ENCODE peak calls at places on chromosomes 13 and 19, in four cellular contexts. One of them, this sample, is unnamed.

GRCh38 chr13:54637377-54637776 is 1608.8 kb downstream of the OLFM4 start:
- DNase-seq in fibroblast of the aortic adventitia: no peak
- DNase-seq in ovary: no peak
- DNase-seq in transverse colon: no peak
- DNase-seq in this sample: no peak

GRCh38 chr19:6707011-6707657 is 13.3 kb downstream of the C3 start:
- DNase-seq in fibroblast of the aortic adventitia: no peak
- DNase-seq in ovary: no peak
- DNase-seq in transverse colon: no peak
- DNase-seq in this sample: peak

GRCh38 chr13:113057084-113057483 is 48.5 kb upstream of the F7 start:
- DNase-seq in fibroblast of the aortic adventitia: no peak
- DNase-seq in ovary: no peak
- DNase-seq in transverse colon: no peak
- DNase-seq in this sample: no peak

GRCh38 chr19:55133639-55134444 is 15.2 kb downstream of the TNNT1 start:
- DNase-seq in fibroblast of the aortic adventitia: no peak
- DNase-seq in ovary: no peak
- DNase-seq in transverse colon: no peak
- DNase-seq in this sample: no peak

GRCh38 chr19:22628401-22628800 is 5.7 kb upstream of the ZNF492 start:
- DNase-seq in fibroblast of the aortic adventitia: no peak
- DNase-seq in ovary: no peak
- DNase-seq in transverse colon: no peak
- DNase-seq in this sample: no peak

GRCh38 chr19:56101746-56102535 is 19.2 kb downstream of the ZNF787 start:
- DNase-seq in fibroblast of the aortic adventitia: no peak
- DNase-seq in ovary: no peak
- DNase-seq in transverse colon: no peak
- DNase-seq in this sample: no peak

GRCh38 chr19:30113182-30113581 is 171.1 kb downstream of the URI1 start:
- DNase-seq in fibroblast of the aortic adventitia: no peak
- DNase-seq in ovary: no peak
- DNase-seq in transverse colon: no peak
- DNase-seq in this sample: no peak

GRCh38 chr13:21675095-21676007 is 4.5 kb downstream of the FGF9 start:
- DNase-seq in fibroblast of the aortic adventitia: no peak
- DNase-seq in ovary: no peak
- DNase-seq in transverse colon: peak
- DNase-seq in this sample: peak

GRCh38 chr19:33471111-33471996 is 50.2 kb downstream of the PEPD start:
- DNase-seq in fibroblast of the aortic adventitia: no peak
- DNase-seq in ovary: peak
- DNase-seq in transverse colon: no peak
- DNase-seq in this sample: no peak

GRCh38 chr19:19461306-19461670 is 54.1 kb downstream of the TSSK6 start:
- DNase-seq in fibroblast of the aortic adventitia: peak
- DNase-seq in ovary: no peak
- DNase-seq in transverse colon: no peak
- DNase-seq in this sample: no peak

GRCh38 chr19:18045307-18046013 is 37.5 kb downstream of the ARRDC2 start:
- DNase-seq in fibroblast of the aortic adventitia: no peak
- DNase-seq in ovary: no peak
- DNase-seq in transverse colon: no peak
- DNase-seq in this sample: no peak

GRCh38 chr19:50043967-50044366 is 18.2 kb downstream of the ZNF473 start:
- DNase-seq in fibroblast of the aortic adventitia: no peak
- DNase-seq in ovary: no peak
- DNase-seq in transverse colon: no peak
- DNase-seq in this sample: no peak

GRCh38 chr19:49155830-49156346 is 692 bp upstream of the HRC start:
- DNase-seq in fibroblast of the aortic adventitia: no peak
- DNase-seq in ovary: no peak
- DNase-seq in transverse colon: no peak
- DNase-seq in this sample: peak

GRCh38 chr13:87666826-87667225 is 4.3 kb upstream of the SLITRK5 start:
- DNase-seq in fibroblast of the aortic adventitia: no peak
- DNase-seq in ovary: no peak
- DNase-seq in transverse colon: no peak
- DNase-seq in this sample: no peak

GRCh38 chr19:6066661-6067646 is 43.3 kb downstream of the RFX2 start:
- DNase-seq in fibroblast of the aortic adventitia: peak
- DNase-seq in ovary: peak
- DNase-seq in transverse colon: peak
- DNase-seq in this sample: peak

GRCh38 chr13:114173753-114174152 is 5.3 kb upstream of the CFAP97D2 start:
- DNase-seq in fibroblast of the aortic adventitia: peak
- DNase-seq in ovary: no peak
- DNase-seq in transverse colon: no peak
- DNase-seq in this sample: no peak

GRCh38 chr13:27658569-27658968 is 36.9 kb downstream of the POLR1D start:
- DNase-seq in fibroblast of the aortic adventitia: peak
- DNase-seq in ovary: no peak
- DNase-seq in transverse colon: no peak
- DNase-seq in this sample: no peak

GRCh38 chr13:62482351-62482750 is 1066.7 kb upstream of the PCDH20 start:
- DNase-seq in fibroblast of the aortic adventitia: no peak
- DNase-seq in ovary: no peak
- DNase-seq in transverse colon: no peak
- DNase-seq in this sample: no peak

GRCh38 chr13:39245688-39246087 is 207.4 kb downstream of the NHLRC3 start:
- DNase-seq in fibroblast of the aortic adventitia: no peak
- DNase-seq in ovary: no peak
- DNase-seq in transverse colon: no peak
- DNase-seq in this sample: no peak

GRCh38 chr19:41711376-41712261 is 3.2 kb downstream of the CEACAM5 start:
- DNase-seq in fibroblast of the aortic adventitia: no peak
- DNase-seq in ovary: no peak
- DNase-seq in transverse colon: peak
- DNase-seq in this sample: no peak

GRCh38 chr19:49272204-49272603 is 52.8 kb downstream of the SLC6A16 start:
- DNase-seq in fibroblast of the aortic adventitia: peak
- DNase-seq in ovary: no peak
- DNase-seq in transverse colon: no peak
- DNase-seq in this sample: no peak

GRCh38 chr19:4715529-4716221 is 8.0 kb downstream of the DPP9 start:
- DNase-seq in fibroblast of the aortic adventitia: no peak
- DNase-seq in ovary: no peak
- DNase-seq in transverse colon: peak
- DNase-seq in this sample: no peak

GRCh38 chr19:15538774-15539173 is 30.4 kb downstream of the CYP4F22 start:
- DNase-seq in fibroblast of the aortic adventitia: peak
- DNase-seq in ovary: no peak
- DNase-seq in transverse colon: no peak
- DNase-seq in this sample: no peak

GRCh38 chr13:109761695-109762094 is 24.7 kb downstream of the IRS2 start:
- DNase-seq in fibroblast of the aortic adventitia: no peak
- DNase-seq in ovary: no peak
- DNase-seq in transverse colon: no peak
- DNase-seq in this sample: no peak

GRCh38 chr19:18408053-18408476 is 10.6 kb upstream of the LRRC25 start:
- DNase-seq in fibroblast of the aortic adventitia: no peak
- DNase-seq in ovary: no peak
- DNase-seq in transverse colon: peak
- DNase-seq in this sample: peak

GRCh38 chr13:29991343-29991742 is 140.9 kb upstream of the UBL3 start:
- DNase-seq in fibroblast of the aortic adventitia: peak
- DNase-seq in ovary: no peak
- DNase-seq in transverse colon: no peak
- DNase-seq in this sample: no peak

DNA sequence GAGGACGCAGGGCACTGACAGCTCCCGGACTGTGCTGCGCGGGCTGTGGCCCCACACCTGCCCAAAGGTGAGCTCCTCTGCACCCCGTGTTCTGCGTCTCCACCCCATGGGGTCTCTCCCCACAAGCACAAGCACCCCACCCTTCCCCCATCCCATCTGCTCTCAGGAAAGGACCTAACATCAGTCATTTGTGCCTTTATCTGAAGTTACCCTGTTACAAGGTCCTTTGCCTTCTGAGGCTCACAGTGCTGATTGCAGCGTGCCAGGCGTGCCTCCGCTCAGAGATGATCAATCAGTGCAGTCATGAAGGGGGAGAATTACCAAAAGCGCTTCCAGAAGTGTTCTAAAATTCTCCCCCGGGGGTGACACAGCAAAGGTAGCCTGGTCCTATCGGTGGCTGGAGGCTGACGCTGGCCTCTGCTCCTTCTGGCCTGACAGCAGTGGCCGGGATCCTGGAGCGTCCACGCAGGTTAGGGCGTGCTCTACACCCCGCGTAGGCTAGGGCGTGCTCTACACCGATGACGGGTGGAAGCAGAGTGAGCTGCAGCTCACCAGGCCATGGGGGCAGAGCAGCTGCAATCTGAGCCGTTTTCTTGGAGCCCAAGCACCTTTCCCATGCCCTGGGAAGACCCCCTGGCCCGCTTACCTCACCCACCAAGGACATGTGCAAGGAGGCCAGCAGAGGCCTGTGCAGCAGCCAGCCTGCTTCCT is 84.7 kb upstream of the TM9SF2 start:
- DNase-seq in fibroblast of the aortic adventitia: no peak
- DNase-seq in ovary: peak
- DNase-seq in transverse colon: no peak
- DNase-seq in this sample: no peak
- H3K4me3 ChIP-seq in fibroblast of the aortic adventitia: no peak
- H3K4me3 ChIP-seq in ovary: no peak
- H3K4me3 ChIP-seq in transverse colon: no peak
- H3K4me3 ChIP-seq in this sample: no peak

GRCh38 chr19:10566658-10567410 is 1.0 kb upstream of the KRI1 start:
- DNase-seq in fibroblast of the aortic adventitia: no peak
- DNase-seq in ovary: peak
- DNase-seq in transverse colon: peak
- DNase-seq in this sample: no peak

GRCh38 chr19:10565028-10565566 is 713 bp downstream of the KRI1 start:
- DNase-seq in fibroblast of the aortic adventitia: no peak
- DNase-seq in ovary: peak
- DNase-seq in transverse colon: peak
- DNase-seq in this sample: peak

GRCh38 chr19:10567696-10568443 is 909 bp downstream of the CDKN2D start:
- DNase-seq in fibroblast of the aortic adventitia: no peak
- DNase-seq in ovary: no peak
- DNase-seq in transverse colon: no peak
- DNase-seq in this sample: no peak

GRCh38 chr19:10565567-10566407 is at the start of gene KRI1:
- DNase-seq in fibroblast of the aortic adventitia: peak
- DNase-seq in ovary: peak
- DNase-seq in transverse colon: peak
- DNase-seq in this sample: peak

GRCh38 chr19:10566408-10566657 is 523 bp upstream of the KRI1 start:
- DNase-seq in fibroblast of the aortic adventitia: no peak
- DNase-seq in ovary: no peak
- DNase-seq in transverse colon: no peak
- DNase-seq in this sample: no peak
- H3K4me3 ChIP-seq in fibroblast of the aortic adventitia: peak
- H3K4me3 ChIP-seq in ovary: peak
- H3K4me3 ChIP-seq in transverse colon: peak
- H3K4me3 ChIP-seq in this sample: peak

GRCh38 chr13:111659236-111659635 is 338.8 kb downstream of the TEX29 start:
- DNase-seq in fibroblast of the aortic adventitia: no peak
- DNase-seq in ovary: no peak
- DNase-seq in transverse colon: no peak
- DNase-seq in this sample: no peak

GRCh38 chr13:111654531-111654930 is 334.1 kb downstream of the TEX29 start:
- DNase-seq in fibroblast of the aortic adventitia: no peak
- DNase-seq in ovary: no peak
- DNase-seq in transverse colon: no peak
- DNase-seq in this sample: no peak

GRCh38 chr13:111656439-111656838 is 336.0 kb downstream of the TEX29 start:
- DNase-seq in fibroblast of the aortic adventitia: no peak
- DNase-seq in ovary: no peak
- DNase-seq in transverse colon: no peak
- DNase-seq in this sample: no peak

GRCh38 chr13:111658150-111659100 is 338.0 kb downstream of the TEX29 start:
- DNase-seq in fibroblast of the aortic adventitia: no peak
- DNase-seq in ovary: no peak
- DNase-seq in transverse colon: no peak
- DNase-seq in this sample: no peak

DNA sequence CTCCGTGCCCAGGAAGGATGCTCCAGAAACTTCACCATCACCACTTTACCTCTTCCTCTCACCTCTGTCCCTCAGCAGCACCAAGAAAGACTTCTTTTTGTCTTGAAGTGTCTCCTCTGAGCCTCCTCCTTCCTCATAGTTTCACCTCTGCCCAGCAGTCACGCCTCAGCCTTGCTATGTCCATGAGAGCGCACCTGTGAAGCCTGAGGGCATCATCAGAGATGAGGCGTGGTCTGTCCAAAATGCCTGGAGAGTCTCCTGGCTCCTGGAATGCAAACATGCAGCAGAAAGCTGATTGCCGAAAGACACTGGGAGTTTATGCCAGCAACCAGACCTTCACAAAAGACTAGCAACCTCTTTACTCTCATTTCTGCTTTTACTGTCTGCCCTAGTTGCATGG is 336.6 kb downstream of the TEX29 start:
- DNase-seq in fibroblast of the aortic adventitia: no peak
- DNase-seq in ovary: no peak
- DNase-seq in transverse colon: no peak
- DNase-seq in this sample: no peak
- H3K4me3 ChIP-seq in fibroblast of the aortic adventitia: no peak
- H3K4me3 ChIP-seq in ovary: no peak
- H3K4me3 ChIP-seq in transverse colon: no peak
- H3K4me3 ChIP-seq in this sample: no peak

GRCh38 chr19:13846533-13847032 is 30.4 kb upstream of the NANOS3 start:
- DNase-seq in fibroblast of the aortic adventitia: peak
- DNase-seq in ovary: peak
- DNase-seq in transverse colon: peak
- DNase-seq in this sample: peak
- H3K4me3 ChIP-seq in fibroblast of the aortic adventitia: peak
- H3K4me3 ChIP-seq in ovary: peak
- H3K4me3 ChIP-seq in transverse colon: peak
- H3K4me3 ChIP-seq in this sample: peak

DNA sequence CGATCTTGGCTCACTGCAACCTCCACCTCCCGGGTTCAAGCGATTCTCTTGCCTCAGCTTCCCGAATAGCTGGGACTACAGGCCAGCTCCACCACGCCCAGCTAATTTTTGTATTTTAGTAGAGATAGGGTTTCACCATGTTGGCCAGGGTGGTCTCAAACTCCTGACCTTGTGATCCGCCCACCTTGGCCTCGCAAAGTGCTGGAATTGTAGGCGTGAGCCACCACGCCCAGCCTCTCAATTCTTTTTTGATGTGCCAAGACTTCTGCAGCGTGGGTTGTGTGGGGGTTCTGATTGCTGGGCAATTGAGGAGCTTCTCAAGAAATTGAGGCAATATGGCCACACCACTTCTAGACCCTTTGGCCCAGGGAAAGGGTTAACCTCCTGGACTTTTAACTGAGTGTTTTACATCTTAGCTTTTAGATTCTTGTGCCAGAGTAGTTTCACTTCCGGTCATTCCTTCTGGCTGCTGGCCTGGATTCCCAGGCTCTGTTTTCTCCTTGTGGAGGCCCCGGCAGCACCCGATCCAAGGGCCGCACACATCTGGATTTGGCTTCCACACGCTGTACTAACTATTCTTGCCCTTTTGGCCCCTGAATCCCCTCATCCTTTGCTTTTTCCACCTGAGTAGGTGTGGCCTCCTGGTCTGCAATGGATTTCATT is 14.7 kb downstream of the SMARCA4 start:
- DNase-seq in fibroblast of the aortic adventitia: peak
- DNase-seq in ovary: peak
- DNase-seq in transverse colon: no peak
- DNase-seq in this sample: peak
- H3K4me3 ChIP-seq in fibroblast of the aortic adventitia: peak
- H3K4me3 ChIP-seq in ovary: peak
- H3K4me3 ChIP-seq in transverse colon: peak
- H3K4me3 ChIP-seq in this sample: peak

This sample was measured in psoas muscle.